ENCODE peak calls at places on chromosomes 12 and 14, in seven cellular contexts. W is IMR-90, N is neuronal stem cell, Y is H1, J is H9, Z is trophoblast cell, E is mesendoderm. X is an unnamed sample.

GRCh38 chr12:19382111-19382526 is 57.2 kb upstream of the AEBP2 start:
- DNase-seq in W (peak; percentile 93), N (no peak), Y (no peak), J (peak; percentile 43), Z (peak; percentile 71), E (peak; percentile 36), X (peak; percentile 86)

GRCh38 chr12:11431486-11431885 is 36.1 kb upstream of the PRB2 start:
- DNase-seq in W (no peak), N (no peak), Y (no peak), J (no peak), Z (no peak), E (no peak), X (no peak)

GRCh38 chr12:6936642-6937480 is 6.8 kb upstream of the RNU7-1 start:
- DNase-seq in W (no peak), N (no peak), Y (peak; percentile 71), J (peak; percentile 85), Z (no peak), E (peak; percentile 64), X (no peak)

GRCh38 chr12:810635-811415 is 58.4 kb downstream of the WNK1 start:
- DNase-seq in W (peak; percentile 23), N (no peak), Y (no peak), J (no peak), Z (no peak), E (no peak), X (no peak)

GRCh38 chr14:94320243-94320642 is 2.9 kb downstream of the SERPINA6 start:
- DNase-seq in W (no peak), N (no peak), Y (no peak), J (no peak), Z (no peak), E (no peak), X (no peak)

GRCh38 chr12:6363330-6364036 is 11.9 kb downstream of the SCNN1A start:
- DNase-seq in W (peak; percentile 28), N (no peak), Y (peak; percentile 82), J (peak; percentile 82), Z (peak; percentile 86), E (peak; percentile 73), X (peak; percentile 64)

GRCh38 chr12:2395352-2395977 is 342.7 kb downstream of the CACNA1C start:
- DNase-seq in W (peak; percentile 28), N (peak; percentile 64), Y (peak; percentile 88), J (peak; percentile 86), Z (peak; percentile 25), E (peak; percentile 83), X (peak; percentile 48)

GRCh38 chr12:7207866-7208612 is 18.6 kb downstream of the PEX5 start:
- DNase-seq in W (no peak), N (no peak), Y (no peak), J (no peak), Z (no peak), E (no peak), X (no peak)

GRCh38 chr12:116161588-116161987 is 115.9 kb downstream of the MED13L start:
- DNase-seq in W (peak; percentile 73), N (no peak), Y (no peak), J (no peak), Z (no peak), E (peak; percentile 34), X (no peak)

GRCh38 chr14:35402323-35403084 is 2.0 kb downstream of the NFKBIA start:
- DNase-seq in W (peak; percentile 56), N (no peak), Y (no peak), J (no peak), Z (peak; percentile 38), E (no peak), X (peak; percentile 47)

GRCh38 chr12:85951823-85952222 is 77.7 kb downstream of the NTS start:
- DNase-seq in W (peak; percentile 5), N (no peak), Y (no peak), J (no peak), Z (no peak), E (peak; percentile 56), X (peak; percentile 24)

GRCh38 chr12:73413051-73413450 is 1124.6 kb upstream of the ATXN7L3B start:
- DNase-seq in W (no peak), N (no peak), Y (no peak), J (no peak), Z (no peak), E (no peak), X (no peak)

GRCh38 chr12:120820885-120821510 is 83.2 kb downstream of the SPPL3 start:
- DNase-seq in W (no peak), N (no peak), Y (no peak), J (no peak), Z (no peak), E (no peak), X (no peak)

GRCh38 chr14:105465209-105466031 is 9.2 kb upstream of the CRIP2 start:
- DNase-seq in W (no peak), N (no peak), Y (no peak), J (peak; percentile 69), Z (peak; percentile 46), E (peak; percentile 79), X (peak; percentile 57)

GRCh38 chr12:11920231-11920630 is 150.5 kb upstream of the BCL2L14 start:
- DNase-seq in W (peak; percentile 15), N (no peak), Y (no peak), J (no peak), Z (no peak), E (no peak), X (peak; percentile 25)

GRCh38 chr12:123062682-123063426 is 82.4 kb downstream of the ARL6IP4 start:
- DNase-seq in W (peak; percentile 69), N (no peak), Y (no peak), J (no peak), Z (peak; percentile 96), E (no peak), X (peak; percentile 89)

GRCh38 chr12:118190266-118190665 is 54.3 kb downstream of the PEBP1 start:
- DNase-seq in W (peak; percentile 30), N (no peak), Y (no peak), J (no peak), Z (no peak), E (peak; percentile 8), X (peak; percentile 32)

GRCh38 chr14:99534863-99535262 is 53.7 kb downstream of the CCNK start:
- DNase-seq in W (no peak), N (peak; percentile 51), Y (no peak), J (no peak), Z (no peak), E (no peak), X (no peak)

GRCh38 chr14:77584809-77585208 is 31.6 kb downstream of the SPTLC2 start:
- DNase-seq in W (no peak), N (no peak), Y (no peak), J (no peak), Z (no peak), E (no peak), X (no peak)

GRCh38 chr12:93441111-93441616 is 583 bp downstream of the UBE2N start:
- DNase-seq in W (peak; percentile 7), N (peak; percentile 12), Y (no peak), J (peak; percentile 38), Z (no peak), E (peak; percentile 39), X (peak; percentile 39)

GRCh38 chr14:49971156-49972141 is 78.6 kb downstream of the ARF6 start:
- DNase-seq in W (peak; percentile 25), N (no peak), Y (no peak), J (no peak), Z (no peak), E (no peak), X (no peak)

GRCh38 chr14:69715725-69716482 is 51.0 kb upstream of the SRSF5 start:
- DNase-seq in W (peak; percentile 70), N (no peak), Y (no peak), J (no peak), Z (no peak), E (no peak), X (no peak)

GRCh38 chr14:21041676-21042433 is at the start of gene RNASE7:
- DNase-seq in W (peak; percentile 54), N (no peak), Y (no peak), J (no peak), Z (peak; percentile 7), E (no peak), X (peak; percentile 23)

GRCh38 chr14:102500190-102500661 is 9.3 kb downstream of the ANKRD9 start:
- DNase-seq in W (peak; percentile 65), N (no peak), Y (no peak), J (peak; percentile 32), Z (no peak), E (no peak), X (peak; percentile 73)

GRCh38 chr14:69876221-69876847 is 2.9 kb upstream of the SMOC1 start:
- DNase-seq in W (no peak), N (no peak), Y (no peak), J (no peak), Z (no peak), E (no peak), X (no peak)

GRCh38 chr14:68676511-68676943 is 116.3 kb downstream of the ZFP36L1 start:
- DNase-seq in W (no peak), N (no peak), Y (no peak), J (no peak), Z (peak; percentile 74), E (no peak), X (no peak)

GRCh38 chr14:41490323-41490722 is 116.4 kb upstream of the LRFN5 start:
- DNase-seq in W (no peak), N (no peak), Y (no peak), J (no peak), Z (no peak), E (no peak), X (no peak)

DNA sequence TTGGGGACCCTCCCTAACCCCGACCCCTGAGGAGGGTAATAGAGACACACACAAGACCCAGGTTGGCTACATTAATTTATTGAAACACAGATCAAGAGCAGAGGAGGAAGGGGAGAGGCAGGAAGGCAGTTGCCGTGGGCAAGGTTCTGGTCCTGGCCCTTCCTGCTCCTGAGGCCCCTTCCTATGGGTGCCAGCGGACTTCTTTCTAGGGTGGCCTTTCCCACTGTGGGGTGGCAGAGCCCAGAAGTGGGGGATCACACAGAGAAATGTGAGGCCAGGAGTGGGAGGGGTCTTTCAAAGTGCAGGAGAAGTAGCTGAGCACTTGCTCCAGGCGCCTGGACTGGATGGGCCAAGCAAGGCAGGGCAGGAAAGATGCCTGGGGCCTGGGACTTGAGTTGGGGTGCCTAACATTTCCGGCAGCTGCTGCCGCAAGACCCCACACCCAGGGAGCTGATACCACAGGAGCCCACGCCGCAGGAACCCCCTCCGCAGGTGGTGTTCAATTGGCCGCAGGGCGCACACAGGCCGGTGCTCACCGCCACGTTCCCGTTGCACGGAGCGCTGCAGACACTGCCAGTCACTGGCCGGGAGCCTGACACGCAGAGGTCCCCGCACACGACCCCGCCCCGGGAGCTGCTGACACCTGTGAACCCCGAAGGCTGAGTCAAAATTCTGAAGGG is 5.3 kb downstream of the KRT81 start:
- DNase-seq in W (no peak), N (no peak), Y (no peak), J (peak; percentile 31), Z (no peak), E (no peak), X (no peak)
- H3K18ac ChIP-seq in W (no peak overlapping the region), N (peak overlapping the region; percentile 80), Y (no peak overlapping the region), J (no peak overlapping the region), Z (no peak overlapping the region), E (no peak overlapping the region), X (no peak overlapping the region)

GRCh38 chr12:107400686-107401447 is 284.7 kb upstream of the PWP1 start:
- DNase-seq in W (peak; percentile 32), N (no peak), Y (no peak), J (no peak), Z (no peak), E (no peak), X (peak; percentile 20)
- H3K18ac ChIP-seq in W (no peak overlapping the region), N (no peak overlapping the region), Y (no peak overlapping the region), J (no peak overlapping the region), Z (no peak overlapping the region), E (no peak overlapping the region), X (no peak overlapping the region)

GRCh38 chr14:64215274-64215673 is 78.9 kb downstream of the ESR2 start:
- DNase-seq in W (no peak), N (no peak), Y (no peak), J (no peak), Z (no peak), E (no peak), X (no peak)
- H3K18ac ChIP-seq in W (no peak overlapping the region), N (no peak overlapping the region), Y (no peak overlapping the region), J (no peak overlapping the region), Z (no peak overlapping the region), E (no peak overlapping the region), X (no peak overlapping the region)

GRCh38 chr14:51501746-51502145 is 150.0 kb upstream of the FRMD6 start:
- DNase-seq in W (no peak), N (no peak), Y (no peak), J (no peak), Z (no peak), E (no peak), X (no peak)
- H3K18ac ChIP-seq in W (no peak overlapping the region), N (no peak overlapping the region), Y (no peak overlapping the region), J (no peak overlapping the region), Z (no peak overlapping the region), E (no peak overlapping the region), X (no peak overlapping the region)

X was measured in mesenchymal stem cell.